ENCODE peak calls at places on chromosomes 16 and 17, in nine cellular contexts. S is hepatocyte, C is PC-9, F is GM23248, E is GM23338, H is OCI-LY7, K is HCT116, V is PC-3, R is SK-N-SH. Z is an unnamed sample.

GRCh38 chr17:28177351-28177750 is 134.9 kb downstream of the NLK start:
- DNase-seq in F (no peak), H (no peak), K (no peak), E (peak; percentile 29), R (no peak), V (no peak), C (no peak), S (no peak), Z (no peak)

GRCh38 chr17:27579304-27579703 is 51.7 kb upstream of the LGALS9 start:
- DNase-seq in C (no peak), R (no peak), E (no peak), F (no peak), V (no peak), K (no peak), H (no peak), S (no peak), Z (no peak)

GRCh38 chr17:75693500-75694481 is 26.7 kb downstream of the SAP30BP start:
- DNase-seq in R (peak; percentile 85), E (peak; percentile 15), F (peak; percentile 96), H (no peak), K (peak; percentile 76), V (peak; percentile 99), C (no peak), S (peak; percentile 57), Z (no peak)

GRCh38 chr17:76239538-76240274 is 587 bp downstream of the RNF157 start:
- DNase-seq in H (no peak), E (peak; percentile 45), C (no peak), S (no peak), V (no peak), F (peak; percentile 16), R (peak; percentile 77), K (no peak), Z (no peak)

GRCh38 chr16:85172465-85173071 is 60.3 kb upstream of the CIBAR2 start:
- DNase-seq in K (peak; percentile 65), R (peak; percentile 83), C (peak; percentile 52), E (peak; percentile 78), H (no peak), S (no peak), V (peak; percentile 69), F (peak; percentile 74), Z (no peak)

GRCh38 chr17:76046064-76046463 is 19.0 kb upstream of the EVPL start:
- DNase-seq in K (no peak), H (no peak), R (no peak), C (peak; percentile 59), F (no peak), E (no peak), S (no peak), V (no peak), Z (no peak)

GRCh38 chr17:13281626-13282025 is 263.8 kb upstream of the ELAC2 start:
- DNase-seq in R (no peak), K (no peak), E (no peak), V (no peak), S (no peak), H (no peak), F (no peak), C (no peak), Z (no peak)

GRCh38 chr17:33373209-33373608 is 80.1 kb upstream of the ASIC2 start:
- DNase-seq in R (no peak), K (no peak), S (no peak), F (no peak), H (no peak), C (no peak), V (no peak), E (no peak), Z (no peak)

GRCh38 chr16:58062821-58063220 is 37.3 kb downstream of the MMP15 start:
- DNase-seq in F (no peak), H (no peak), V (no peak), C (no peak), K (no peak), E (no peak), R (no peak), S (no peak), Z (no peak)

GRCh38 chr17:40355804-40356758 is 8.5 kb downstream of the GJD3 start:
- DNase-seq in F (no peak), H (no peak), E (no peak), S (no peak), C (no peak), R (no peak), K (no peak), V (no peak), Z (no peak)

GRCh38 chr16:25270577-25270976 is 12.9 kb upstream of the ZKSCAN2 start:
- DNase-seq in H (no peak), S (no peak), F (no peak), R (no peak), V (no peak), E (no peak), K (no peak), C (no peak), Z (no peak)

GRCh38 chr17:74457146-74457819 is 9.2 kb upstream of the CD300A start:
- DNase-seq in C (peak; percentile 63), F (peak; percentile 72), E (peak; percentile 89), K (peak; percentile 63), V (peak; percentile 88), H (peak; percentile 88), S (peak; percentile 85), R (peak; percentile 89), Z (peak; percentile 86)

GRCh38 chr17:73393962-73394361 is 82.2 kb upstream of the CDC42EP4 start:
- DNase-seq in S (peak; percentile 29), K (peak; percentile 16), E (peak; percentile 45), H (no peak), R (peak; percentile 71), C (no peak), V (peak; percentile 48), F (peak; percentile 26), Z (no peak)

GRCh38 chr17:32693135-32693897 is 183.6 kb downstream of the MYO1D start:
- DNase-seq in V (no peak), R (peak; percentile 30), F (no peak), E (no peak), C (no peak), K (no peak), H (no peak), S (no peak), Z (no peak)

GRCh38 chr16:19517424-19518089 is 4.3 kb downstream of the GDE1 start:
- DNase-seq in K (no peak), F (peak; percentile 62), C (peak; percentile 43), R (no peak), H (no peak), V (peak; percentile 92), E (no peak), S (no peak), Z (peak; percentile 14)

GRCh38 chr17:67349420-67349819 is 17.0 kb downstream of the PSMD12 start:
- DNase-seq in S (no peak), E (no peak), C (no peak), V (no peak), K (no peak), F (no peak), R (no peak), H (no peak), Z (no peak)
- H3K36me3 ChIP-seq in S (no peaks in the 10 kb centered on the region), E (peaks cover 58% of the 10 kb centered on the region), C (peaks cover 70% of the 10 kb centered on the region), V (peaks cover 86% of the 10 kb centered on the region), K (peaks cover 70% of the 10 kb centered on the region), F (peaks cover 75% of the 10 kb centered on the region), R (peaks cover 69% of the 10 kb centered on the region), H (peaks cover 95% of the 10 kb centered on the region), Z (peaks cover 68% of the 10 kb centered on the region)

GRCh38 chr17:31323551-31323950 is 2.1 kb upstream of the EVI2A start:
- DNase-seq in V (no peak), S (no peak), C (no peak), F (no peak), R (no peak), E (no peak), H (no peak), K (no peak), Z (no peak)
- H3K27ac ChIP-seq in V (no peak overlapping the region), S (no peak overlapping the region), C (no peak overlapping the region), F (no peak overlapping the region), R (no peak overlapping the region), E (no peak overlapping the region), H (no peak overlapping the region), K (no peak overlapping the region), Z (no peak overlapping the region)

GRCh38 chr16:67593288-67593687 is 31.0 kb downstream of the CTCF start:
- DNase-seq in C (no peak), E (peak; percentile 44), F (no peak), K (no peak), R (peak; percentile 27), H (no peak), S (no peak), V (no peak), Z (no peak)
- H3K9me2 ChIP-seq in C (no peaks in the 10 kb centered on the region), E (no peaks in the 10 kb centered on the region), F (no peaks in the 10 kb centered on the region), K (no peaks in the 10 kb centered on the region), R (no peaks in the 10 kb centered on the region), H (no peaks in the 10 kb centered on the region), S (no peaks in the 10 kb centered on the region), V (no peaks in the 10 kb centered on the region), Z (no peaks in the 10 kb centered on the region)

GRCh38 chr17:8503368-8503767 is 67.7 kb downstream of the NDEL1 start:
- DNase-seq in V (no peak), S (no peak), H (no peak), E (no peak), K (no peak), F (peak; percentile 33), C (no peak), R (no peak), Z (no peak)
- H3K36me3 ChIP-seq in V (no peaks in the 10 kb centered on the region), S (no peaks in the 10 kb centered on the region), H (peaks cover 40% of the 10 kb centered on the region), E (peaks cover 70% of the 10 kb centered on the region), K (peaks cover 19% of the 10 kb centered on the region), F (peaks cover 39% of the 10 kb centered on the region), C (no peaks in the 10 kb centered on the region), R (peaks cover 63% of the 10 kb centered on the region), Z (no peaks in the 10 kb centered on the region)

DNA sequence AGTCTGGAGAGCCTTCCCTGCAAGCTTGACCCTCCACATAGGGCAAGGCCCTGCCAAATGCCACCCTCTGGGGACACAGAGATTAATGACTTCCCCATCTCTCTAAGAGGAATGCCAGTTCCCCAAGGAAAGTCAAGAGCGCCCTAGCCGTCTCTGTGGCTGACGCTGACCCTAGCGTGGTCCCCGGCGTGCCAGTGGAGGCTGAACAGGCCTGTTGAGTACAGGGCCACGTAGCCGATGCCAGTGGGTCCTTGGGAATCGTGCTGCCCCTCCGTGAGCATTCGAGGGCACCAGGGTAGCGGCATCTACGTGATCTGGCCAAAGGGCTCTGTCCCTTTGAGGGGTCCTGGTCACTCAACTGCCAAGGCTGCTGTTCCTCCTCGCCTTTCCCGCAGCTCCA is 17.2 kb downstream of the TMEM204 start:
- DNase-seq in F (no peak), R (no peak), E (no peak), C (no peak), V (no peak), S (no peak), K (no peak), H (no peak), Z (no peak)
- H3K27ac ChIP-seq in F (no peak overlapping the region), R (no peak overlapping the region), E (no peak overlapping the region), C (no peak overlapping the region), V (no peak overlapping the region), S (no peak overlapping the region), K (no peak overlapping the region), H (no peak overlapping the region), Z (no peak overlapping the region)

DNA sequence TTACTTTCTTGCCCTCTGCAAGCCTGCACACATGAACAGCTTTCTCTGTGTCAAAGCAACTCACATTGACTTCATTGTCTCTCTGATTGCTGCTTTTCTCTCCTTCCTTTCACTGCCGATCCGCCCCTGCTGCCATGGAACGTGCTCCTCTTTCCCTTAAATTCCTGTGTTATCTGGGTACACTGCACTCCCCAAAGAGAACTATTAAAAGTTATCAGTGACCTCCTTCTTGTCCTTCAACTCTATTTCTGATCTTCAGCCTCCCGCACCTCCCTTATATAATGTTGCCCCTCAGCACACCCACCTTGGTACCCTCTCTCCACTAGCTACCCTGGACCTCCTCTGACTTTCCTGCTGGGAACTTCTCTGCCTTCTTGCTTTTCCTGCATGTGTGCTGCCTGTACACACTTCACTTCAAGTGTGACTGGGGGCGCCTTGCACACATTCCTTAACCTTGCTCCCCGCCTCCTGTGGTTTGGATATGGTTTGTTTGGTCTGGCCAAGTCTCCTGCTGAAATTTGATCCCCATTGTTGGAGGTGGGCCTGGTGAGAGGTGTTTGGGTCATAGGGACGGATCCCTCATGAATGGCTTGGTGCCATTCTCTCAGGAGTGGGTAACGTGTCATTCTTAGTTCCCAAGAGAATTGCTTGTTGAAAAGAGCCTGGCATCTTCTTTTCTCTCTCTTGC is 26.7 kb upstream of the PMP22 start:
- DNase-seq in F (no peak), C (no peak), E (no peak), H (no peak), R (no peak), S (no peak), K (no peak), V (peak; percentile 70), Z (no peak)
- H3K9me2 ChIP-seq in F (no peaks in the 10 kb centered on the region), C (no peaks in the 10 kb centered on the region), E (peaks cover 10% of the 10 kb centered on the region), H (no peaks in the 10 kb centered on the region), R (no peaks in the 10 kb centered on the region), S (no peaks in the 10 kb centered on the region), K (no peaks in the 10 kb centered on the region), V (no peaks in the 10 kb centered on the region), Z (no peaks in the 10 kb centered on the region)

Z was measured in Karpas-422.